ENCODE peak calls at places on chromosome 1, in four cellular contexts. F is kidney tubule cell, A is activated gamma-delta T cell treated with Interleukin-2 at 50 U/mL for 16 hours, S is epithelial cell of esophagus. B is an unnamed sample.

GRCh38 chr1:24704411-24705259 is 40.6 kb upstream of the CLIC4 start:
- DNase-seq in A (no peak), S (peak; percentile 90), F (peak; percentile 95), B (no peak)

GRCh38 chr1:96748078-96748477 is 26.5 kb downstream of the PTBP2 start:
- DNase-seq in F (no peak), S (no peak), A (no peak), B (no peak)

GRCh38 chr1:46580140-46580903 is 23.7 kb downstream of the MKNK1 start:
- DNase-seq in A (no peak), S (peak; percentile 7), F (peak; percentile 43), B (no peak)

GRCh38 chr1:179305450-179305849 is 11.9 kb downstream of the SOAT1 start:
- DNase-seq in S (no peak), A (no peak), F (no peak), B (no peak)

GRCh38 chr1:19605884-19606442 is 38.1 kb upstream of the NBL1 start:
- DNase-seq in F (no peak), S (peak; percentile 22), A (no peak), B (no peak)

GRCh38 chr1:197464039-197464438 is 196.0 kb downstream of the CRB1 start:
- DNase-seq in A (no peak), F (no peak), S (peak; percentile 70), B (no peak)

GRCh38 chr1:51906306-51907078 is 28.0 kb upstream of the NRDC start:
- DNase-seq in S (no peak), F (peak; percentile 71), A (no peak), B (no peak)

GRCh38 chr1:53207726-53208125 is 11.1 kb downstream of the CPT2 start:
- DNase-seq in F (no peak), S (no peak), A (no peak), B (no peak)

GRCh38 chr1:56645663-56646330 is 683 bp downstream of the PRKAA2 start:
- DNase-seq in F (peak; percentile 42), S (peak; percentile 13), A (no peak), B (peak; percentile 29)

GRCh38 chr1:247415423-247416361 is at the start of gene NLRP3:
- DNase-seq in S (peak; percentile 47), A (peak; percentile 29), F (peak; percentile 92), B (peak; percentile 34)

GRCh38 chr1:155873860-155874259 is 14.5 kb downstream of the SYT11 start:
- DNase-seq in F (peak; percentile 64), S (peak; percentile 23), A (no peak), B (no peak)

GRCh38 chr1:226645279-226645976 is 93.7 kb downstream of the ITPKB start:
- DNase-seq in F (no peak), A (no peak), S (no peak), B (no peak)

GRCh38 chr1:22111620-22112019 is 31.3 kb downstream of the WNT4 start:
- DNase-seq in S (no peak), A (no peak), F (peak; percentile 28), B (no peak)

GRCh38 chr1:47917696-47918095 is 79.5 kb downstream of the TRABD2B start:
- DNase-seq in F (no peak), S (peak; percentile 42), A (no peak), B (no peak)

GRCh38 chr1:248850536-248851251 is 8.2 kb downstream of the ZNF692 start:
- DNase-seq in S (no peak), A (no peak), F (no peak), B (no peak)

GRCh38 chr1:1946540-1946939 is 27.5 kb upstream of the TMEM52 start:
- DNase-seq in A (no peak), S (no peak), F (no peak), B (peak; percentile 82)

B was measured in stomach.